ENCODE peak calls at places on chromosomes 13 and 19, in nine cellular contexts. M is stimulated activated CD4-positive, alpha-beta T cell treated with anti-CD3 and anti-CD28 coated beads, Interleukin-1b, Interleukin-23, amount 100 ng/mL, for 24 hours; K is endothelial cell; T is GM23338; O is activated CD4-positive, alpha-beta T cell treated with anti-CD3 and anti-CD28 coated beads, Interleukin-2, amount 10 ng/mL, durations not matched to agents 24 days and 14 days; Q is fibroblast of the conjunctiva; F is amygdala; X is kidney glomerular epithelial cell; N is AG10803. U is an unnamed sample.
A peak's percentile ranks its signal among the peaks of the same experiment; 100 is the strongest.

GRCh38 chr19:35663981-35664380 is 2.3 kb upstream of the UPK1A start:
- DNase-seq in M (no peak), K (no peak), T (no peak), O (no peak), Q (no peak), F (no peak), X (no peak), N (no peak), U (no peak)

GRCh38 chr13:90427322-90428272 is 919.9 kb upstream of the MIR17HG start:
- DNase-seq in M (no peak), K (no peak), T (peak; percentile 12), O (no peak), Q (no peak), F (no peak), X (no peak), N (no peak), U (no peak)

GRCh38 chr13:30880151-30880551 is 25.9 kb upstream of the MEDAG start:
- DNase-seq in M (no peak), K (no peak), T (no peak), O (no peak), Q (peak; percentile 29), F (no peak), X (no peak), N (peak; percentile 71), U (no peak)

GRCh38 chr19:5170329-5170745 is 170.3 kb downstream of the PTPRS start:
- DNase-seq in M (peak; percentile 34), K (peak; percentile 34), T (peak; percentile 60), O (peak; percentile 87), Q (no peak), F (no peak), X (no peak), N (no peak), U (peak; percentile 51)

GRCh38 chr19:14138576-14139265 is 2.3 kb upstream of the ASF1B start:
- DNase-seq in M (no peak), K (no peak), T (no peak), O (no peak), Q (no peak), F (no peak), X (peak; percentile 73), N (no peak), U (no peak)

GRCh38 chr13:86403213-86403612 is 604.0 kb upstream of the SLITRK6 start:
- DNase-seq in M (no peak), K (no peak), T (no peak), O (no peak), Q (no peak), F (no peak), X (no peak), N (no peak), U (no peak)

GRCh38 chr13:24254151-24254810 is 55.1 kb upstream of the C1QTNF9 start:
- DNase-seq in M (no peak), K (no peak), T (no peak), O (peak; percentile 85), Q (no peak), F (no peak), X (no peak), N (no peak), U (no peak)

GRCh38 chr13:49649244-49649962 is 21.1 kb downstream of the ARL11 start:
- DNase-seq in M (no peak), K (no peak), T (peak; percentile 68), O (no peak), Q (no peak), F (no peak), X (peak; percentile 3), N (peak; percentile 44), U (no peak)

GRCh38 chr13:72643339-72643989 is 84.0 kb downstream of the MZT1 start:
- DNase-seq in M (peak; percentile 40), K (peak; percentile 64), T (peak; percentile 66), O (peak; percentile 85), Q (peak; percentile 29), F (no peak), X (peak; percentile 52), N (peak; percentile 25), U (peak; percentile 11)

GRCh38 chr19:10961763-10962536 is 1.1 kb downstream of the SMARCA4 start:
- DNase-seq in M (no peak), K (no peak), T (no peak), O (peak; percentile 59), Q (no peak), F (no peak), X (no peak), N (no peak), U (no peak)

GRCh38 chr19:4379383-4380253 is 20.7 kb downstream of the SH3GL1 start:
- DNase-seq in M (no peak), K (no peak), T (no peak), O (peak; percentile 77), Q (no peak), F (no peak), X (peak; percentile 96), N (peak; percentile 48), U (no peak)

GRCh38 chr13:102012299-102013293 is 389.3 kb downstream of the FGF14 start:
- DNase-seq in M (no peak), K (no peak), T (no peak), O (no peak), Q (no peak), F (no peak), X (no peak), N (no peak), U (no peak)

GRCh38 chr19:34096020-34096915 is 76.0 kb upstream of the LSM14A start:
- DNase-seq in M (no peak), K (peak; percentile 17), T (peak; percentile 83), O (peak; percentile 61), Q (peak; percentile 29), F (no peak), X (peak; percentile 40), N (peak; percentile 48), U (peak; percentile 23)

GRCh38 chr13:37797606-37798005 is 72.0 kb downstream of the TRPC4 start:
- DNase-seq in M (no peak), K (no peak), T (no peak), O (no peak), Q (no peak), F (no peak), X (no peak), N (peak; percentile 52), U (no peak)

GRCh38 chr13:78611040-78611439 is 7.7 kb upstream of the POU4F1 start:
- DNase-seq in M (no peak), K (no peak), T (no peak), O (no peak), Q (no peak), F (no peak), X (no peak), N (no peak), U (no peak)

GRCh38 chr19:51259348-51260245 is 8.7 kb downstream of the SIGLECL1 start:
- DNase-seq in M (no peak), K (peak; percentile 66), T (peak; percentile 72), O (peak; percentile 89), Q (peak; percentile 0), F (peak; percentile 2), X (peak; percentile 28), N (peak; percentile 26), U (no peak)

GRCh38 chr13:55572408-55572807 is 1568.3 kb upstream of the PRR20A start:
- DNase-seq in M (no peak), K (no peak), T (no peak), O (no peak), Q (no peak), F (no peak), X (no peak), N (no peak), U (no peak)

GRCh38 chr13:78600317-78600899 is 2.9 kb downstream of the POU4F1 start:
- DNase-seq in M (no peak), K (no peak), T (no peak), O (no peak), Q (no peak), F (no peak), X (no peak), N (no peak), U (no peak)

GRCh38 chr13:113742000-113742441 is 17.0 kb upstream of the TMEM255B start:
- DNase-seq in M (no peak), K (peak; percentile 37), T (peak; percentile 62), O (peak; percentile 76), Q (peak; percentile 39), F (no peak), X (peak; percentile 19), N (peak; percentile 46), U (no peak)

GRCh38 chr13:90068658-90069057 is 1278.8 kb upstream of the MIR17HG start:
- DNase-seq in M (no peak), K (no peak), T (no peak), O (no peak), Q (no peak), F (no peak), X (no peak), N (no peak), U (no peak)

GRCh38 chr19:8850488-8850887 is 18.3 kb downstream of the MBD3L1 start:
- DNase-seq in M (no peak), K (no peak), T (no peak), O (no peak), Q (no peak), F (no peak), X (no peak), N (no peak), U (no peak)

GRCh38 chr19:324716-325115 is 19.9 kb downstream of the MIER2 start:
- DNase-seq in M (no peak), K (no peak), T (no peak), O (no peak), Q (no peak), F (no peak), X (no peak), N (no peak), U (no peak)

GRCh38 chr13:37039908-37040307 is 19.6 kb downstream of the SUPT20H start:
- DNase-seq in M (no peak), K (no peak), T (no peak), O (no peak), Q (no peak), F (no peak), X (no peak), N (no peak), U (no peak)

GRCh38 chr19:11652056-11652455 is 54.8 kb downstream of the ZNF627 start:
- DNase-seq in M (no peak), K (no peak), T (peak; percentile 11), O (no peak), Q (no peak), F (no peak), X (no peak), N (no peak), U (no peak)

GRCh38 chr19:39514840-39515550 is at the start of gene SELENOV:
- DNase-seq in M (no peak), K (peak; percentile 35), T (peak; percentile 94), O (no peak), Q (no peak), F (no peak), X (no peak), N (no peak), U (no peak)

GRCh38 chr13:45280751-45281634 is 60.0 kb downstream of the TPT1 start:
- DNase-seq in M (peak; percentile 45), K (peak; percentile 63), T (peak; percentile 77), O (peak; percentile 78), Q (peak; percentile 51), F (peak; percentile 72), X (peak; percentile 90), N (peak; percentile 74), U (peak; percentile 20)

GRCh38 chr19:524062-524674 is 7.4 kb upstream of the CDC34 start:
- DNase-seq in M (no peak), K (no peak), T (no peak), O (no peak), Q (no peak), F (no peak), X (no peak), N (peak; percentile 25), U (no peak)

GRCh38 chr13:107811233-107811632 is 404.1 kb downstream of the LIG4 start:
- DNase-seq in M (no peak), K (no peak), T (no peak), O (no peak), Q (no peak), F (no peak), X (no peak), N (no peak), U (no peak)

GRCh38 chr19:38650911-38651584 is 3.6 kb downstream of the ACTN4 start:
- DNase-seq in M (no peak), K (no peak), T (no peak), O (no peak), Q (peak; percentile 83), F (no peak), X (no peak), N (peak; percentile 95), U (no peak)

GRCh38 chr13:23656637-23657036 is 86.4 kb downstream of the TNFRSF19 start:
- DNase-seq in M (no peak), K (no peak), T (no peak), O (no peak), Q (peak; percentile 35), F (no peak), X (no peak), N (peak; percentile 73), U (no peak)

GRCh38 chr19:12626958-12627357 is 16.2 kb downstream of the ZNF791 start:
- DNase-seq in M (no peak), K (no peak), T (no peak), O (no peak), Q (no peak), F (no peak), X (no peak), N (no peak), U (no peak)

U was measured in memory B cell.